ENCODE peak calls at places on chromosomes 1 and 21, in four cellular contexts. G, T, Z and S are unnamed samples.
A peak's percentile ranks its signal among the peaks of the same experiment; 100 is the strongest.

GRCh38 chr1:119784127-119784781 is 15.5 kb upstream of the HMGCS2 start:
- DNase-seq in G (no peak), T (no peak), Z (peak; percentile 61), S (peak; percentile 79)

GRCh38 chr1:66132324-66132723 is 339.6 kb downstream of the PDE4B start:
- DNase-seq in G (no peak), T (no peak), Z (no peak), S (no peak)

GRCh38 chr1:37958690-37959089 is 11.8 kb upstream of the INPP5B start:
- DNase-seq in G (peak; percentile 30), T (no peak), Z (no peak), S (no peak)

GRCh38 chr21:15007716-15008296 is 57.0 kb downstream of the NRIP1 start:
- DNase-seq in G (no peak), T (no peak), Z (no peak), S (no peak)

GRCh38 chr1:62905872-62906271 is 121.9 kb downstream of the ATG4C start:
- DNase-seq in G (no peak), T (no peak), Z (no peak), S (no peak)

GRCh38 chr1:244757091-244757939 is 78.1 kb upstream of the COX20 start:
- DNase-seq in G (no peak), T (no peak), Z (no peak), S (no peak)

GRCh38 chr1:116471241-116471640 is 98.2 kb downstream of the ATP1A1 start:
- DNase-seq in G (no peak), T (no peak), Z (no peak), S (no peak)

GRCh38 chr1:214747050-214747615 is 144.1 kb downstream of the CENPF start:
- DNase-seq in G (no peak), T (no peak), Z (no peak), S (no peak)

GRCh38 chr1:109927908-109928307 is 17.3 kb downstream of the CSF1 start:
- DNase-seq in G (peak; percentile 68), T (no peak), Z (peak; percentile 76), S (peak; percentile 69)

GRCh38 chr1:58159424-58159810 is 387.1 kb downstream of the OMA1 start:
- DNase-seq in G (no peak), T (no peak), Z (no peak), S (no peak)

GRCh38 chr1:24909388-24909898 is 20.6 kb downstream of the RUNX3 start:
- DNase-seq in G (peak; percentile 80), T (peak; percentile 53), Z (peak; percentile 41), S (peak; percentile 60)

GRCh38 chr1:185654199-185654951 is 79.8 kb upstream of the HMCN1 start:
- DNase-seq in G (no peak), T (peak; percentile 70), Z (no peak), S (no peak)

GRCh38 chr21:38733973-38734546 is 71.7 kb upstream of the ETS2 start:
- DNase-seq in G (peak; percentile 71), T (peak; percentile 88), Z (peak; percentile 91), S (peak; percentile 86)

GRCh38 chr21:19999369-20000272 is 998.6 kb upstream of the NCAM2 start:
- DNase-seq in G (no peak), T (no peak), Z (no peak), S (no peak)

GRCh38 chr1:15557008-15557407 is 27.8 kb downstream of the AGMAT start:
- DNase-seq in G (no peak), T (no peak), Z (no peak), S (no peak)

GRCh38 chr1:222064388-222065201 is 322.7 kb upstream of the DUSP10 start:
- DNase-seq in G (peak; percentile 30), T (no peak), Z (no peak), S (no peak)

GRCh38 chr1:115184260-115184950 is 95.1 kb upstream of the TSPAN2 start:
- DNase-seq in G (no peak), T (peak; percentile 27), Z (no peak), S (no peak)

GRCh38 chr1:40663324-40664166 is 1.9 kb downstream of the RIMS3 start:
- DNase-seq in G (no peak), T (no peak), Z (no peak), S (no peak)

GRCh38 chr1:169809370-169810095 is 14.8 kb upstream of the METTL18 start:
- DNase-seq in G (peak; percentile 43), T (peak; percentile 46), Z (no peak), S (no peak)

GRCh38 chr1:206898089-206898908 is 1.1 kb downstream of the IL24 start:
- DNase-seq in G (peak; percentile 35), T (no peak), Z (no peak), S (no peak)

GRCh38 chr1:245797592-245798366 is 643.0 kb downstream of the KIF26B start:
- DNase-seq in G (peak; percentile 35), T (peak; percentile 31), Z (no peak), S (no peak)

GRCh38 chr1:7956218-7957032 is 5.1 kb upstream of the PARK7 start:
- DNase-seq in G (no peak), T (no peak), Z (no peak), S (no peak)

DNA sequence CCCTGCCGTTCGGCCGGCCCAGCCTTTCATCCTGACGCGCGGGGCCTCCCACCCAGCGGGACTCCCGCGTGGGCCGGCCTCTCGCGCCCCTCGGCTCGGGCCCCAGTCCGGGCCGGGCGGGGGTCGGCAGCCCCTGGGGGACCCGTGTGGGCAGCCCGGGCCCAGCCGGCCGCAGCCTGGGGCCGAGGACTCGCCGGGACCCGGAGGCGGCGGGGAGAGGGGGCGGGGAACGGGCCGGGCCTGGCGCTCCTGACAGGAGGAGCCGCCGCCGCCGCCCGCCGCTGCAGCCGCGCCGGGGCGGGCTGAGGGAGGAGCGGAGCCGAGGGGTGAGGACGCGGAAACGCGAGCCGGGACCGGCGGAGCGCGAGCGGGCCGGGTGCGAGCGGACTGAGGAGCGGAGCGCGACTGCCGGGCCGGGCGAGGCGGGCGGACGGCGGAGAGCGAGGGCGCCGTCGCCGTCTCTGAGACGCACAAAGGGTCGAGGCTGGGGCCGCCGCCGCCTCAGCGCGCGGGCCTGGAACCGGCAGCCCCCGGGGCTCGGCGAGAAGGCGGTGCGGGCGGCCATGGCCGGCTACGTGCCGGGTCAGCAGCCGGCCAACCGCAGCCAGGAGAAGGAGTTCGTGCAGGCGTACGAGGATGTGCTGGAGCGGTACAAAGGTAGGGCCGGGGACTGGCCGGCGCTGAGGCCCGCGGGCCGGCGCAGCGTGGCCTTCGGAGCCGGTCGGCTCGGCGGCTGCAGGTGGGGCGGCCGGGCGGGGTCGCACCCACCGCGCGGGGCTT is 79.1 kb downstream of the NDUFS5 start:
- DNase-seq in G (peak; percentile 38), T (peak; percentile 85), Z (peak; percentile 85), S (peak; percentile 94)
- H3K4me1 ChIP-seq in G (peaks cover 48% of the 10 kb centered on the region), T (peaks cover 35% of the 10 kb centered on the region), Z (peaks cover 74% of the 10 kb centered on the region), S (peaks cover 60% of the 10 kb centered on the region)

DNA sequence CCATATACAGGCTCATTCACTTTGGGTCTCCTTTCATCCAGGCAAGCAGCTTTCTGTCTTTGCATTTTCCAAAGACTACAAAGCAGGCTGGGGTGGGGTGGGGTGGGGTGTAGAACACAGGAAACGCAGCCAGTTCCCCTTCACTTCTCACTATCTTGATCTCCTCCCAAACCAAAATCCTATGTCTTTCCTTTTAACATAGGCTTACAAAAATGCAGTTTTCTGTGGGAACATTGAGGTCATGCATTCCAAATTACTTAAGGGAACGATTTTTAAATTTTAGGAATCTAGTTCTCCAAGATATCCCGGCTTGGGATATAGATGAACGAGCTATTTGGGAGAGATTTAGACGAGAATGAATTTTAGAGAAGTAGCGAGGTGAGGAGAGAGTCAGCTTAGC is 948 bp upstream of the STX12 start:
- DNase-seq in G (no peak), T (no peak), Z (no peak), S (no peak)
- H3K4me3 ChIP-seq in G (peak overlapping the region; percentile 84), T (no peak overlapping the region), Z (peak overlapping the region; percentile 90), S (peak overlapping the region; percentile 97)

GRCh38 chr1:2233468-2233867 is 5.3 kb downstream of the SKI start:
- DNase-seq in G (no peak), T (no peak), Z (no peak), S (no peak)

GRCh38 chr1:2232916-2233438 is 4.9 kb downstream of the SKI start:
- DNase-seq in G (no peak), T (no peak), Z (no peak), S (peak; percentile 81)

GRCh38 chr1:2234762-2235113 is 6.6 kb downstream of the SKI start:
- DNase-seq in G (no peak), T (no peak), Z (no peak), S (no peak)

GRCh38 chr1:2235300-2235998 is 7.3 kb downstream of the SKI start:
- DNase-seq in G (no peak), T (no peak), Z (no peak), S (no peak)

GRCh38 chr1:2233997-2234761 is 6.1 kb downstream of the SKI start:
- DNase-seq in G (peak; percentile 61), T (no peak), Z (peak; percentile 89), S (peak; percentile 99)
- H3K4me1 ChIP-seq in G (peaks cover 65% of the 10 kb centered on the region), T (peaks cover 52% of the 10 kb centered on the region), Z (peaks cover 100% of the 10 kb centered on the region), S (peaks cover 98% of the 10 kb centered on the region)

GRCh38 chr1:155320252-155320651 is 442 bp upstream of the RUSC1 start:
- DNase-seq in G (no peak), T (no peak), Z (no peak), S (no peak)
- H3K4me3 ChIP-seq in G (no peak overlapping the region), T (no peak overlapping the region), Z (peak overlapping the region; percentile 85), S (peak overlapping the region; percentile 68)

DNA sequence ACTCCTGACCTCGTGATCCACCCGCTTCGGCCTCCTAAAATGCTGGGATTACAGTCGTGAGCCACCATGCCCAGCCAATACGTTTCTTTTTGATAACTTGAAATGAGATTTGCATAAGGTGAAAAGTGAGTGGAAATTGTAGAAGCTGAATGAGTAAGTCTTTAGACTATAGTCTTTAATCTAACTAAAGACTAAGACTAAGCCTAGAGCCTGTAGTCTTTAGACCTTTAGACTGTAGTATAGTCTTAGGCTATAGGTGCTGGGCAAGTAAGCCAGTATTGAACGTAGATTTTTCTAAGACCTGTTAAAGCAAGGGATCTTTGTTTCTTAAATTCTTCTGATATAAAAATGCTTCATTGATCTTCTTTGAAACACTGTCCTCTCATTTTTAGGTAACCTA is 12.1 kb downstream of the PPP2R5A start:
- DNase-seq in G (no peak), T (no peak), Z (no peak), S (no peak)
- H3K4me1 ChIP-seq in G (no peaks in the 10 kb centered on the region), T (peaks cover 10% of the 10 kb centered on the region), Z (peaks cover 83% of the 10 kb centered on the region), S (peaks cover 67% of the 10 kb centered on the region)

DNA sequence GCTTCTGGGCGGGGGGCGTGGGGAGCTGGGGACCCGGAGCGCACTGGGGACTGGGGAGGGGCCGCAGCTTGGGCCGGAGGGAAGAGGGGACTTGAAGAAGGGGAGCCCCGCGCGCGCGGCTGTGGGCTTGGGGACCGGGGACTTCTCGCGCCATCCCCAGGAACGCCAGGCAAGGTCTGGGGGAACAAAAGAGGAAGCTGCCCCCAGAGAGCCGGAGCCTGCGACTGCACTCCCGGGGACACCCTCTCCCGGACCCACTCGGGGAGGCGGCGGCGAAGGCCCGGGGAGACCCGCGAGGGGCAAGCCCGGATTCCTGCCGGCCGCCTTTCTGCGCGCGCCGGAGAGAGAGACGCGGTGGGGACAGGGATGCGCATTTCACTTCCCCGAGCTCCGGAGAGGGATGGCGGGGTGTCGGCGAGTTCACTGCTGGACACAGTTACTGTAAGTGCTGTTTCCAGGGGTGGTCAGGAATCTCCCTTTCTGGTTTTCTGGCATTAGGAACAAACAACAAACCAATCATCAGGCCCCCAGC is 732 bp downstream of the ABCG1 start:
- DNase-seq in G (no peak), T (peak; percentile 30), Z (peak; percentile 28), S (peak; percentile 89)
- H3K4me3 ChIP-seq in G (peak overlapping the region; percentile 70), T (peak overlapping the region; percentile 78), Z (peak overlapping the region; percentile 87), S (peak overlapping the region; percentile 64)

GRCh38 chr1:9688599-9688998 is 37.1 kb downstream of the PIK3CD start:
- DNase-seq in G (no peak), T (no peak), Z (no peak), S (no peak)
- H3K4me1 ChIP-seq in G (peaks cover 23% of the 10 kb centered on the region), T (no peaks in the 10 kb centered on the region), Z (peaks cover 35% of the 10 kb centered on the region), S (peaks cover 75% of the 10 kb centered on the region)